ENCODE peak calls at places on chromosome 4, in five cellular contexts. G, C, M, J and A are unnamed samples.

GRCh38 chr4:79650794-79651431 is 242.9 kb upstream of the GK2 start:
- DNase-seq in J (no peak), G (peak), C (no peak), M (no peak), A (no peak)

GRCh38 chr4:8641256-8641655 is 48.7 kb downstream of the CPZ start:
- DNase-seq in C (no peak), G (no peak), M (no peak), J (no peak), A (no peak)

GRCh38 chr4:11424000-11424399 is 4.7 kb downstream of the HS3ST1 start:
- DNase-seq in C (peak), M (peak), G (peak), J (peak), A (no peak)

GRCh38 chr4:2792711-2793577 is at the start of gene SH3BP2:
- DNase-seq in G (peak), C (peak), M (peak), J (peak), A (peak)

GRCh38 chr4:10077492-10078335 is 38.9 kb downstream of the WDR1 start:
- DNase-seq in G (no peak), C (no peak), J (no peak), M (peak), A (no peak)

GRCh38 chr4:743463-744211 is 38.0 kb downstream of the PCGF3 start:
- DNase-seq in C (no peak), J (no peak), M (peak), G (peak), A (no peak)

GRCh38 chr4:138834029-138834428 is 181.6 kb upstream of the NOCT start:
- DNase-seq in M (no peak), J (no peak), G (no peak), C (no peak), A (no peak)

GRCh38 chr4:138967313-138967712 is 48.3 kb upstream of the NOCT start:
- DNase-seq in C (no peak), G (peak), J (peak), M (no peak), A (peak)

GRCh38 chr4:171130126-171130801 is 682.9 kb upstream of the GALNTL6 start:
- DNase-seq in C (no peak), M (no peak), J (no peak), G (peak), A (no peak)

GRCh38 chr4:42953316-42953715 is 60.8 kb downstream of the GRXCR1 start:
- DNase-seq in G (no peak), M (no peak), C (no peak), J (no peak), A (no peak)

GRCh38 chr4:139676365-139676764 is 10.7 kb downstream of the MGST2 start:
- DNase-seq in M (no peak), J (no peak), G (no peak), C (no peak), A (no peak)

GRCh38 chr4:83083925-83084475 is 30.5 kb downstream of the PLAC8 start:
- DNase-seq in J (no peak), C (no peak), M (no peak), G (no peak), A (peak)

GRCh38 chr4:77104405-77105292 is 28.9 kb upstream of the CCNI start:
- DNase-seq in J (no peak), M (no peak), G (peak), C (peak), A (peak)

GRCh38 chr4:10403633-10404445 is 53.4 kb downstream of the ZNF518B start:
- DNase-seq in M (peak), J (peak), G (peak), C (no peak), A (no peak)

GRCh38 chr4:38185406-38185805 is 225.2 kb downstream of the PTTG2 start:
- DNase-seq in M (no peak), G (no peak), C (no peak), J (no peak), A (no peak)

GRCh38 chr4:163166041-163166579 is 580 bp downstream of the NAF1 start:
- DNase-seq in C (no peak), M (peak), J (peak), G (peak), A (peak)